ENCODE peak calls at places on chromosomes 16 and 17, in eight cellular contexts. M, V, Z, B, I, C, A and Q are unnamed samples.
A peak's percentile ranks its signal among the peaks of the same experiment; 100 is the strongest.

GRCh38 chr17:63402808-63403207 is 43.3 kb downstream of the CYB561 start:
- DNase-seq in Z (no peak), B (no peak), I (no peak), V (no peak), M (peak; percentile 62), A (no peak), C (no peak), Q (no peak)

GRCh38 chr16:67431805-67432476 is 1.0 kb downstream of the HSD11B2 start:
- DNase-seq in V (no peak), B (no peak), Z (no peak), I (no peak), A (peak; percentile 75), M (no peak), C (no peak), Q (peak; percentile 89)

GRCh38 chr17:47879028-47879585 is 16.9 kb upstream of the SP2 start:
- DNase-seq in B (no peak), V (no peak), Z (peak; percentile 64), C (no peak), M (peak; percentile 16), A (no peak), I (no peak), Q (no peak)

GRCh38 chr16:17286443-17286842 is 184.3 kb downstream of the XYLT1 start:
- DNase-seq in C (no peak), B (no peak), Z (no peak), I (no peak), V (no peak), A (no peak), M (no peak), Q (no peak)

GRCh38 chr16:89670496-89671431 is 13.1 kb downstream of the SPATA33 start:
- DNase-seq in B (no peak), Z (peak; percentile 24), M (peak; percentile 33), C (no peak), A (no peak), V (no peak), I (no peak), Q (no peak)

GRCh38 chr17:18185391-18185790 is 1.8 kb downstream of the ALKBH5 start:
- DNase-seq in M (peak; percentile 22), A (no peak), V (no peak), C (no peak), I (no peak), Z (no peak), B (no peak), Q (peak; percentile 63)

GRCh38 chr16:54928421-54929089 is 2.1 kb upstream of the IRX5 start:
- DNase-seq in A (peak; percentile 67), I (peak; percentile 75), M (peak; percentile 20), C (no peak), B (no peak), Z (peak; percentile 58), V (no peak), Q (peak; percentile 58)

GRCh38 chr16:23434380-23434779 is 18.6 kb downstream of the COG7 start:
- DNase-seq in V (peak; percentile 59), B (no peak), M (peak; percentile 69), Z (peak; percentile 56), C (no peak), I (no peak), A (peak; percentile 54), Q (peak; percentile 66)

GRCh38 chr17:29216856-29217255 is 29.8 kb upstream of the CRYBA1 start:
- DNase-seq in V (no peak), I (no peak), A (no peak), C (no peak), Z (peak; percentile 89), B (no peak), M (no peak), Q (no peak)

GRCh38 chr16:25151996-25152395 is 40.5 kb downstream of the LCMT1 start:
- DNase-seq in V (peak; percentile 87), Z (peak; percentile 63), M (peak; percentile 86), A (no peak), I (no peak), B (no peak), C (no peak), Q (no peak)

GRCh38 chr17:50511058-50511457 is 2.8 kb downstream of the MYCBPAP start:
- DNase-seq in I (no peak), A (peak; percentile 45), Z (no peak), V (no peak), C (no peak), B (no peak), M (no peak), Q (no peak)

GRCh38 chr16:50146479-50147435 is 6.3 kb upstream of the TENT4B start:
- DNase-seq in Z (peak; percentile 12), M (no peak), I (no peak), B (no peak), V (no peak), C (no peak), A (no peak), Q (no peak)

GRCh38 chr17:79205688-79206205 is 131.1 kb downstream of the ENGASE start:
- DNase-seq in Z (no peak), A (no peak), C (no peak), I (no peak), M (no peak), V (no peak), B (no peak), Q (no peak)

GRCh38 chr16:89072216-89073130 is 21.2 kb upstream of the ACSF3 start:
- DNase-seq in Z (no peak), A (no peak), I (no peak), C (no peak), V (no peak), M (no peak), B (no peak), Q (no peak)

GRCh38 chr16:52629296-52629695 is 82.4 kb upstream of the TOX3 start:
- DNase-seq in Z (no peak), V (no peak), B (no peak), C (no peak), I (no peak), M (no peak), A (no peak), Q (no peak)

GRCh38 chr16:2162676-2163118 is 7.1 kb downstream of the TRAF7 start:
- DNase-seq in A (no peak), V (no peak), I (no peak), C (no peak), B (no peak), M (no peak), Z (no peak), Q (no peak)

GRCh38 chr16:66927012-66927436 is 1.7 kb upstream of the RRAD start:
- DNase-seq in V (no peak), I (peak; percentile 83), B (no peak), M (peak; percentile 90), A (peak; percentile 68), C (no peak), Z (peak; percentile 84), Q (peak; percentile 65)

GRCh38 chr16:1991588-1992474 is 2.1 kb downstream of the SYNGR3 start:
- DNase-seq in A (peak; percentile 100), I (peak; percentile 95), V (peak; percentile 61), Z (peak; percentile 75), M (peak; percentile 91), C (peak; percentile 85), B (peak; percentile 82), Q (peak; percentile 100)

GRCh38 chr17:2881295-2881694 is 85.1 kb downstream of the RAP1GAP2 start:
- DNase-seq in V (no peak), I (no peak), M (no peak), B (no peak), A (no peak), C (no peak), Z (no peak), Q (no peak)

GRCh38 chr17:9977175-9977574 is 72.1 kb upstream of the RCVRN start:
- DNase-seq in Z (no peak), I (no peak), C (no peak), A (no peak), B (no peak), V (no peak), M (no peak), Q (no peak)

GRCh38 chr17:66400698-66401097 is 98.3 kb downstream of the PRKCA start:
- DNase-seq in C (no peak), M (no peak), A (no peak), Z (no peak), B (no peak), I (no peak), V (no peak), Q (no peak)

GRCh38 chr17:42660692-42661345 is 1.7 kb downstream of the TUBG2 start:
- DNase-seq in C (no peak), M (peak; percentile 50), I (no peak), Z (peak; percentile 67), A (no peak), B (no peak), V (no peak), Q (peak; percentile 25)

GRCh38 chr17:76866774-76867577 is 1.2 kb upstream of the MGAT5B start:
- DNase-seq in C (no peak), V (no peak), A (no peak), Z (peak; percentile 49), M (peak; percentile 68), I (no peak), B (no peak), Q (no peak)

GRCh38 chr17:1928976-1929375 is 96.2 kb downstream of the RTN4RL1 start:
- DNase-seq in I (no peak), C (no peak), B (no peak), M (no peak), Z (no peak), A (no peak), V (no peak), Q (no peak)

GRCh38 chr16:80831039-80831438 is 26.6 kb upstream of the CDYL2 start:
- DNase-seq in A (no peak), B (no peak), C (no peak), V (no peak), Z (no peak), M (no peak), I (no peak), Q (no peak)

GRCh38 chr16:80841231-80841630 is 36.8 kb upstream of the CDYL2 start:
- DNase-seq in M (no peak), A (no peak), V (no peak), Z (no peak), I (no peak), B (no peak), C (no peak), Q (no peak)

GRCh38 chr16:80837421-80838263 is 33.2 kb upstream of the CDYL2 start:
- DNase-seq in M (no peak), I (no peak), A (no peak), C (no peak), V (no peak), Z (no peak), B (no peak), Q (no peak)

GRCh38 chr16:80836846-80837245 is 32.4 kb upstream of the CDYL2 start:
- DNase-seq in V (no peak), C (no peak), Z (no peak), I (no peak), A (no peak), B (no peak), M (no peak), Q (no peak)
- H3K4me3 ChIP-seq in V (no peak overlapping the region), C (no peak overlapping the region), Z (no peak overlapping the region), I (no peak overlapping the region), A (no peak overlapping the region), B (no peak overlapping the region), M (no peak overlapping the region), Q (no peak overlapping the region)

GRCh38 chr17:38451840-38452529 is 23.7 kb downstream of the ARHGAP23 start:
- DNase-seq in M (peak; percentile 92), B (no peak), A (peak; percentile 96), V (no peak), Z (no peak), C (no peak), I (no peak), Q (peak; percentile 95)
- H3K4me3 ChIP-seq in M (peak overlapping the region; percentile 2), B (peak overlapping the region; percentile 5), A (peak overlapping the region; percentile 45), V (peak overlapping the region; percentile 9), Z (no peak overlapping the region), C (no peak overlapping the region), I (no peak overlapping the region), Q (peak overlapping the region; percentile 59)

GRCh38 chr16:56983211-56983751 is 6.1 kb upstream of the NLRC5 start:
- DNase-seq in B (no peak), V (no peak), C (no peak), A (peak; percentile 52), M (no peak), I (no peak), Z (no peak), Q (peak; percentile 46)
- H3K4me3 ChIP-seq in B (no peak overlapping the region), V (no peak overlapping the region), C (no peak overlapping the region), A (no peak overlapping the region), M (no peak overlapping the region), I (no peak overlapping the region), Z (no peak overlapping the region), Q (no peak overlapping the region)

GRCh38 chr16:424033-424622 is 1.3 kb upstream of the RAB11FIP3 start:
- DNase-seq in B (no peak), M (peak; percentile 93), V (no peak), Z (peak; percentile 93), A (no peak), I (peak; percentile 69), C (peak; percentile 88), Q (peak; percentile 38)
- H3K4me3 ChIP-seq in B (no peak overlapping the region), M (peak overlapping the region; percentile 1), V (peak overlapping the region; percentile 43), Z (peak overlapping the region; percentile 14), A (peak overlapping the region; percentile 81), I (no peak overlapping the region), C (no peak overlapping the region), Q (no peak overlapping the region)